ENCODE peak calls at places on chromosomes 16 and 17, in five cellular contexts. One of them, this sample, is unnamed.

GRCh38 chr16:67658849-67659674 is 998 bp downstream of the ACD start:
- DNase-seq in effector memory CD4-positive, alpha-beta T cell: no peak
- DNase-seq in GM12865: no peak
- DNase-seq in transverse colon: no peak
- DNase-seq in MM.1S: no peak
- DNase-seq in this sample: no peak

GRCh38 chr16:48959204-48959603 is 322.4 kb downstream of the CBLN1 start:
- DNase-seq in effector memory CD4-positive, alpha-beta T cell: no peak
- DNase-seq in GM12865: no peak
- DNase-seq in transverse colon: no peak
- DNase-seq in MM.1S: no peak
- DNase-seq in this sample: no peak

GRCh38 chr17:82536220-82537201 is 17.0 kb downstream of the FOXK2 start:
- DNase-seq in effector memory CD4-positive, alpha-beta T cell: no peak
- DNase-seq in GM12865: peak; percentile 43
- DNase-seq in transverse colon: no peak
- DNase-seq in MM.1S: peak; percentile 62
- DNase-seq in this sample: no peak

GRCh38 chr16:58393138-58393504 is 850 bp downstream of the GINS3 start:
- DNase-seq in effector memory CD4-positive, alpha-beta T cell: no peak
- DNase-seq in GM12865: peak; percentile 10
- DNase-seq in transverse colon: no peak
- DNase-seq in MM.1S: no peak
- DNase-seq in this sample: no peak

GRCh38 chr17:40916366-40916765 is 21.1 kb downstream of the KRT23 start:
- DNase-seq in effector memory CD4-positive, alpha-beta T cell: no peak
- DNase-seq in GM12865: no peak
- DNase-seq in transverse colon: no peak
- DNase-seq in MM.1S: no peak
- DNase-seq in this sample: no peak

GRCh38 chr17:75835315-75835987 is 8.8 kb downstream of the UNC13D start:
- DNase-seq in effector memory CD4-positive, alpha-beta T cell: no peak
- DNase-seq in GM12865: no peak
- DNase-seq in transverse colon: no peak
- DNase-seq in MM.1S: no peak
- DNase-seq in this sample: no peak

GRCh38 chr17:12231027-12231682 is 210.5 kb downstream of the MAP2K4 start:
- DNase-seq in effector memory CD4-positive, alpha-beta T cell: no peak
- DNase-seq in GM12865: no peak
- DNase-seq in transverse colon: no peak
- DNase-seq in MM.1S: no peak
- DNase-seq in this sample: no peak

GRCh38 chr16:12178251-12178990 is 201.9 kb downstream of the SNX29 start:
- DNase-seq in effector memory CD4-positive, alpha-beta T cell: no peak
- DNase-seq in GM12865: no peak
- DNase-seq in transverse colon: peak; percentile 33
- DNase-seq in MM.1S: no peak
- DNase-seq in this sample: no peak

GRCh38 chr16:57377080-57377841 is 5.0 kb downstream of the CX3CL1 start:
- DNase-seq in effector memory CD4-positive, alpha-beta T cell: no peak
- DNase-seq in GM12865: peak; percentile 93
- DNase-seq in transverse colon: no peak
- DNase-seq in MM.1S: no peak
- DNase-seq in this sample: no peak

GRCh38 chr17:64679710-64680216 is 17.7 kb upstream of the SMURF2 start:
- DNase-seq in effector memory CD4-positive, alpha-beta T cell: no peak
- DNase-seq in GM12865: no peak
- DNase-seq in transverse colon: no peak
- DNase-seq in MM.1S: no peak
- DNase-seq in this sample: no peak

GRCh38 chr17:42249681-42250446 is 26.3 kb downstream of the STAT5B start:
- DNase-seq in effector memory CD4-positive, alpha-beta T cell: peak; percentile 28
- DNase-seq in GM12865: peak; percentile 67
- DNase-seq in transverse colon: no peak
- DNase-seq in MM.1S: peak; percentile 12
- DNase-seq in this sample: peak; percentile 86

GRCh38 chr17:43547659-43548256 is 1.6 kb upstream of the ETV4 start:
- DNase-seq in effector memory CD4-positive, alpha-beta T cell: no peak
- DNase-seq in GM12865: no peak
- DNase-seq in transverse colon: no peak
- DNase-seq in MM.1S: no peak
- DNase-seq in this sample: no peak

GRCh38 chr17:81591971-81592370 is 39.8 kb upstream of the FAAP100 start:
- DNase-seq in effector memory CD4-positive, alpha-beta T cell: no peak
- DNase-seq in GM12865: no peak
- DNase-seq in transverse colon: no peak
- DNase-seq in MM.1S: no peak
- DNase-seq in this sample: no peak

GRCh38 chr16:23351360-23351759 is 49.3 kb downstream of the SCNN1B start:
- DNase-seq in effector memory CD4-positive, alpha-beta T cell: no peak
- DNase-seq in GM12865: no peak
- DNase-seq in transverse colon: peak; percentile 79
- DNase-seq in MM.1S: no peak
- DNase-seq in this sample: no peak

GRCh38 chr17:48244121-48244711 is 136.7 kb downstream of the SNX11 start:
- DNase-seq in effector memory CD4-positive, alpha-beta T cell: no peak
- DNase-seq in GM12865: peak; percentile 24
- DNase-seq in transverse colon: peak; percentile 37
- DNase-seq in MM.1S: peak; percentile 37
- DNase-seq in this sample: peak; percentile 54

GRCh38 chr17:2416010-2416734 is 15.3 kb upstream of the MNT start:
- DNase-seq in effector memory CD4-positive, alpha-beta T cell: peak; percentile 73
- DNase-seq in GM12865: peak; percentile 83
- DNase-seq in transverse colon: peak; percentile 94
- DNase-seq in MM.1S: peak; percentile 71
- DNase-seq in this sample: peak; percentile 55

GRCh38 chr17:15406081-15406480 is 61.3 kb downstream of the CDRT4 start:
- DNase-seq in effector memory CD4-positive, alpha-beta T cell: no peak
- DNase-seq in GM12865: no peak
- DNase-seq in transverse colon: no peak
- DNase-seq in MM.1S: no peak
- DNase-seq in this sample: no peak

GRCh38 chr16:81465375-81465943 is 20.9 kb downstream of the CMIP start:
- DNase-seq in effector memory CD4-positive, alpha-beta T cell: no peak
- DNase-seq in GM12865: no peak
- DNase-seq in transverse colon: no peak
- DNase-seq in MM.1S: no peak
- DNase-seq in this sample: no peak

GRCh38 chr17:3004150-3004801 is 59.1 kb downstream of the OR1D5 start:
- DNase-seq in effector memory CD4-positive, alpha-beta T cell: peak; percentile 21
- DNase-seq in GM12865: peak; percentile 75
- DNase-seq in transverse colon: peak; percentile 99
- DNase-seq in MM.1S: peak; percentile 77
- DNase-seq in this sample: no peak

GRCh38 chr17:63402808-63403207 is 43.3 kb downstream of the CYB561 start:
- DNase-seq in effector memory CD4-positive, alpha-beta T cell: no peak
- DNase-seq in GM12865: no peak
- DNase-seq in transverse colon: no peak
- DNase-seq in MM.1S: no peak
- DNase-seq in this sample: no peak

GRCh38 chr17:66422181-66422580 is 119.8 kb downstream of the PRKCA start:
- DNase-seq in effector memory CD4-positive, alpha-beta T cell: no peak
- DNase-seq in GM12865: no peak
- DNase-seq in transverse colon: no peak
- DNase-seq in MM.1S: no peak
- DNase-seq in this sample: no peak

GRCh38 chr16:80989801-80990200 is 16.9 kb downstream of the CMC2 start:
- DNase-seq in effector memory CD4-positive, alpha-beta T cell: no peak
- DNase-seq in GM12865: no peak
- DNase-seq in transverse colon: no peak
- DNase-seq in MM.1S: no peak
- DNase-seq in this sample: no peak

GRCh38 chr17:83200231-83200699 is 120.9 kb downstream of the METRNL start:
- DNase-seq in effector memory CD4-positive, alpha-beta T cell: peak; percentile 32
- DNase-seq in GM12865: peak; percentile 39
- DNase-seq in transverse colon: peak; percentile 63
- DNase-seq in MM.1S: peak; percentile 33
- DNase-seq in this sample: no peak

GRCh38 chr16:86789621-86790051 is 211.3 kb downstream of the FOXL1 start:
- DNase-seq in effector memory CD4-positive, alpha-beta T cell: no peak
- DNase-seq in GM12865: no peak
- DNase-seq in transverse colon: no peak
- DNase-seq in MM.1S: no peak
- DNase-seq in this sample: no peak

GRCh38 chr16:1030381-1030901 is 42.1 kb upstream of the SSTR5 start:
- DNase-seq in effector memory CD4-positive, alpha-beta T cell: no peak
- DNase-seq in GM12865: no peak
- DNase-seq in transverse colon: no peak
- DNase-seq in MM.1S: no peak
- DNase-seq in this sample: no peak

GRCh38 chr16:84933774-84934571 is 77.4 kb downstream of the ZDHHC7 start:
- DNase-seq in effector memory CD4-positive, alpha-beta T cell: no peak
- DNase-seq in GM12865: no peak
- DNase-seq in transverse colon: no peak
- DNase-seq in MM.1S: no peak
- DNase-seq in this sample: no peak

GRCh38 chr16:57997528-57998265 is 2.8 kb downstream of the ZNF319 start:
- DNase-seq in effector memory CD4-positive, alpha-beta T cell: no peak
- DNase-seq in GM12865: no peak
- DNase-seq in transverse colon: no peak
- DNase-seq in MM.1S: no peak
- DNase-seq in this sample: no peak

GRCh38 chr17:41593306-41594095 is 6.8 kb upstream of the KRT14 start:
- DNase-seq in effector memory CD4-positive, alpha-beta T cell: no peak
- DNase-seq in GM12865: peak; percentile 24
- DNase-seq in transverse colon: no peak
- DNase-seq in MM.1S: no peak
- DNase-seq in this sample: no peak

GRCh38 chr16:23081675-23082119 is 67.6 kb downstream of the USP31 start:
- DNase-seq in effector memory CD4-positive, alpha-beta T cell: no peak
- DNase-seq in GM12865: no peak
- DNase-seq in transverse colon: no peak
- DNase-seq in MM.1S: no peak
- DNase-seq in this sample: no peak

GRCh38 chr17:42660692-42661345 is 1.7 kb downstream of the TUBG2 start:
- DNase-seq in effector memory CD4-positive, alpha-beta T cell: no peak
- DNase-seq in GM12865: no peak
- DNase-seq in transverse colon: peak; percentile 60
- DNase-seq in MM.1S: no peak
- DNase-seq in this sample: no peak

GRCh38 chr17:67718325-67718941 is 697 bp downstream of the NOL11 start:
- DNase-seq in effector memory CD4-positive, alpha-beta T cell: no peak
- DNase-seq in GM12865: peak; percentile 44
- DNase-seq in transverse colon: peak; percentile 15
- DNase-seq in MM.1S: peak; percentile 34
- DNase-seq in this sample: peak; percentile 44

GRCh38 chr17:6556121-6557039 is at the start of gene PITPNM3:
- DNase-seq in effector memory CD4-positive, alpha-beta T cell: no peak
- DNase-seq in GM12865: no peak
- DNase-seq in transverse colon: peak; percentile 50
- DNase-seq in MM.1S: no peak
- DNase-seq in this sample: no peak

GRCh38 chr17:50945779-50946222 is 79.6 kb upstream of the TOB1 start:
- DNase-seq in effector memory CD4-positive, alpha-beta T cell: no peak
- DNase-seq in GM12865: no peak
- DNase-seq in transverse colon: no peak
- DNase-seq in MM.1S: no peak
- DNase-seq in this sample: no peak

GRCh38 chr16:57736419-57737281 is 1.1 kb downstream of the KATNB1 start:
- DNase-seq in effector memory CD4-positive, alpha-beta T cell: peak; percentile 33
- DNase-seq in GM12865: peak; percentile 26
- DNase-seq in transverse colon: peak; percentile 55
- DNase-seq in MM.1S: peak; percentile 40
- DNase-seq in this sample: peak; percentile 65

DNA sequence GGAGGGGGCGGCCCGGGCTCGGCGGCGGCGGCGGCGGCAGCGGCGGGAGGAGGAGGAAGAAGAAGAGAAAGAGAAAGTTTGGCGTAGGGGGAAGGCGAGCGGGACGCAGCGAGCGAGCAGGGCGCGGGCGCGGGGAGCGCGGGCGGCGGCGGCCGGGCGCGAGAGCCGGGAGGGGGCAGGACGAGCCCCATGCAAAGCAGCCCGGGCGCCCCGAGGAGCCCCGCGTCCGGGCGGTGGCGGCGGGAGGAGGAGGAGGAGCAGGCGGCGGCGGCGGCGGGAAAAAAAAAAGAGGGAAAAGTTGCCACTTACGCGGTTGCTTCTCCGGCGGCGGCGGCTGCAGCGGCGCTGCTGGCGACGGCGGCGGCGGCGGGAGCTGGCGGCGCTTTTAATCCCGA is 10.3 kb upstream of the ZFHX3 start:
- DNase-seq in effector memory CD4-positive, alpha-beta T cell: no peak
- DNase-seq in GM12865: peak; percentile 70
- DNase-seq in transverse colon: peak; percentile 58
- DNase-seq in MM.1S: peak; percentile 49
- DNase-seq in this sample: no peak
- H3K4me3 ChIP-seq in effector memory CD4-positive, alpha-beta T cell: peak overlapping the region; percentile 39
- H3K4me3 ChIP-seq in GM12865: peak overlapping the region; percentile 54
- H3K4me3 ChIP-seq in transverse colon: peak overlapping the region; percentile 64
- H3K4me3 ChIP-seq in MM.1S: no peak overlapping the region
- H3K4me3 ChIP-seq in this sample: peak overlapping the region; percentile 22

DNA sequence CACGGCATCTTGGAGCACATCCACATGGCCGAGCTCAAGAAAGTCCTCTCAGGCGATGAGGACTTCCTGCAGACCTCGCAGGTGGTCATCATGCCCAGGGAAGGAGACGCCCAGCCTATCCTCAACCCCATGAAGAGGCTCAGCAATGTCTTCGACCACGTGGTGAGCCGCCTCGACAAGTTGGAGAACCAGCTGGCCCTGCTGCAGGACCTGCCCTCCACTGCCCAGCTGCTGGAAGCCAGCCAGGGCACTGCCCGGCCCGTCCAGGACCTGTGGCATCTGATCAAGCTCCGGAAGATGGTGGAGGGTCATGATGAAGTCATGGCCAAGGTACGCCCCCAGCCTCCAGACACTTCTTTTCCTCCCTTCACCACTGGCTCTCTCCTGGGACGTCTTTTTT is 440 bp downstream of the C16orf96 start:
- DNase-seq in effector memory CD4-positive, alpha-beta T cell: no peak
- DNase-seq in GM12865: no peak
- DNase-seq in transverse colon: no peak
- DNase-seq in MM.1S: no peak
- DNase-seq in this sample: no peak
- H3K4me3 ChIP-seq in effector memory CD4-positive, alpha-beta T cell: no peak overlapping the region
- H3K4me3 ChIP-seq in GM12865: no peak overlapping the region
- H3K4me3 ChIP-seq in transverse colon: no peak overlapping the region
- H3K4me3 ChIP-seq in MM.1S: no peak overlapping the region
- H3K4me3 ChIP-seq in this sample: no peak overlapping the region

GRCh38 chr17:78821961-78822360 is 18.7 kb downstream of the USP36 start:
- DNase-seq in effector memory CD4-positive, alpha-beta T cell: no peak
- DNase-seq in GM12865: no peak
- DNase-seq in transverse colon: no peak
- DNase-seq in MM.1S: no peak
- DNase-seq in this sample: no peak
- H3K4me3 ChIP-seq in effector memory CD4-positive, alpha-beta T cell: no peak overlapping the region
- H3K4me3 ChIP-seq in GM12865: no peak overlapping the region
- H3K4me3 ChIP-seq in transverse colon: no peak overlapping the region
- H3K4me3 ChIP-seq in MM.1S: no peak overlapping the region
- H3K4me3 ChIP-seq in this sample: no peak overlapping the region

DNA sequence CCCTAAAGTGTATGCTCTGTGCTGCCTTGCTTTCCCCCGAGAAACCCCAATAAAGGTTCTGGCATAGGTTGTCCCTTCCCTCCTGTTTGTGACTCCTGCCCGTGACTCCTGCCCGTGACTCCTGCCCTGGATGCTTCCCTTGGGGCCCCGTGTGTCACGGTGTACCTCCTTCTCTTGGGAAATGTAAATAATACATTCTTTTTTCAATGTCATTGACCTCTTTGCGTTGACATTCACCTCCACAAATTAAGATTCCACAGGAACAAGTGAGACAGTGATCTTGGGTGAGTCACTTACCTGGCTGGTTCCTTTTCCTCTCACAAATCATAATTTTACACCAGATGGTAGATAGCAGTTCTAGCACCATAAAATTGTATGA is 634 bp downstream of the CCL15 start:
- DNase-seq in effector memory CD4-positive, alpha-beta T cell: no peak
- DNase-seq in GM12865: no peak
- DNase-seq in transverse colon: peak; percentile 51
- DNase-seq in MM.1S: no peak
- DNase-seq in this sample: no peak
- H3K4me3 ChIP-seq in effector memory CD4-positive, alpha-beta T cell: no peak overlapping the region
- H3K4me3 ChIP-seq in GM12865: no peak overlapping the region
- H3K4me3 ChIP-seq in transverse colon: no peak overlapping the region
- H3K4me3 ChIP-seq in MM.1S: no peak overlapping the region
- H3K4me3 ChIP-seq in this sample: no peak overlapping the region

This sample was measured in Jurkat, Clone E6-1.